ENCODE peak calls at places on chromosomes 12 and 14, in four cellular contexts. One of them, this sample, is unnamed.

GRCh38 chr14:49997991-49998390 is 105.1 kb downstream of the ARF6 start:
- DNase-seq in BJ: no peak
- DNase-seq in heart right ventricle: no peak
- DNase-seq in WTC11: no peak
- DNase-seq in this sample: no peak

GRCh38 chr14:94008234-94008633 is 11.1 kb downstream of the CCDC197 start:
- DNase-seq in WTC11: no peak
- DNase-seq in heart right ventricle: no peak
- DNase-seq in BJ: no peak
- DNase-seq in this sample: no peak

GRCh38 chr12:6092784-6093722 is 31.4 kb downstream of the VWF start:
- DNase-seq in WTC11: no peak
- DNase-seq in heart right ventricle: peak; percentile 33
- DNase-seq in BJ: peak; percentile 54
- DNase-seq in this sample: peak; percentile 85

GRCh38 chr14:74593241-74593985 is 18.6 kb downstream of the LTBP2 start:
- DNase-seq in heart right ventricle: no peak
- DNase-seq in BJ: no peak
- DNase-seq in WTC11: no peak
- DNase-seq in this sample: no peak

GRCh38 chr12:54401127-54401526 is 16.6 kb upstream of the ZNF385A start:
- DNase-seq in BJ: no peak
- DNase-seq in heart right ventricle: no peak
- DNase-seq in WTC11: no peak
- DNase-seq in this sample: no peak

GRCh38 chr12:74254784-74255183 is 282.9 kb upstream of the ATXN7L3B start:
- DNase-seq in BJ: no peak
- DNase-seq in WTC11: no peak
- DNase-seq in heart right ventricle: no peak
- DNase-seq in this sample: no peak

GRCh38 chr14:94768521-94769412 is 1.1 kb downstream of the GSC start:
- DNase-seq in WTC11: peak; percentile 44
- DNase-seq in heart right ventricle: no peak
- DNase-seq in BJ: no peak
- DNase-seq in this sample: no peak

GRCh38 chr14:105384041-105384557 is 14.2 kb upstream of the TEX22 start:
- DNase-seq in heart right ventricle: no peak
- DNase-seq in WTC11: no peak
- DNase-seq in BJ: no peak
- DNase-seq in this sample: no peak

GRCh38 chr14:29126361-29126760 is 359.8 kb downstream of the FOXG1 start:
- DNase-seq in WTC11: no peak
- DNase-seq in BJ: no peak
- DNase-seq in heart right ventricle: no peak
- DNase-seq in this sample: no peak

GRCh38 chr12:28771961-28772360 is 377.1 kb upstream of the FAR2 start:
- DNase-seq in BJ: no peak
- DNase-seq in heart right ventricle: no peak
- DNase-seq in WTC11: no peak
- DNase-seq in this sample: no peak

DNA sequence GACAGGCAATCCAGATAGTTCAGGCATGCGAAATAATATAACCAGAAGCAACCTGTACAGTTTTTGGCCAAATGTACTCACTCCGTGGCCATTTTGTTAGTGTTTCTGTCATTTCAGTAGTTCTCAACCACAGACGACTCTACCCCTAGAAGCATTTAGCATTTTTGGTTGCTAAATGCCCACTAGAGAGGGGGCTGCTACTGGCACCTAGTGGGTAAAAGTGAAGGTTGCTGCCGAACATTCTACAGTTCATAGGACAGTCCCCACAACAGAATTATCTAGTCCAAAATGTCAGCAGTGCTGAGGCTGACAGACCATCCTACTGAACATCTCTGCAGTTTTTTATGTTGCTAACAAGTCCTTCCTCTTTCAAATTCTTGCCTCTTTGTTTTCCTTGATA is 107.4 kb downstream of the TSHR start:
- DNase-seq in heart right ventricle: no peak
- DNase-seq in WTC11: peak; percentile 30
- DNase-seq in BJ: no peak
- DNase-seq in this sample: no peak
- TF ChIP-seq CTCF in heart right ventricle: peak; percentile 27
- TF ChIP-seq CTCF in WTC11: peak; percentile 35
- TF ChIP-seq CTCF in BJ: peak; percentile 12
- TF ChIP-seq CTCF in this sample: peak; percentile 56

GRCh38 chr12:93865751-93866150 is 188.6 kb downstream of the CRADD start:
- DNase-seq in BJ: no peak
- DNase-seq in heart right ventricle: no peak
- DNase-seq in WTC11: no peak
- DNase-seq in this sample: no peak

GRCh38 chr12:93875157-93875556 is 198.0 kb downstream of the CRADD start:
- DNase-seq in BJ: no peak
- DNase-seq in heart right ventricle: no peak
- DNase-seq in WTC11: no peak
- DNase-seq in this sample: no peak

GRCh38 chr12:93873561-93873960 is 196.4 kb downstream of the CRADD start:
- DNase-seq in BJ: no peak
- DNase-seq in WTC11: no peak
- DNase-seq in heart right ventricle: no peak
- DNase-seq in this sample: no peak

GRCh38 chr12:93868771-93869170 is 191.6 kb downstream of the CRADD start:
- DNase-seq in BJ: no peak
- DNase-seq in heart right ventricle: no peak
- DNase-seq in WTC11: no peak
- DNase-seq in this sample: no peak

DNA sequence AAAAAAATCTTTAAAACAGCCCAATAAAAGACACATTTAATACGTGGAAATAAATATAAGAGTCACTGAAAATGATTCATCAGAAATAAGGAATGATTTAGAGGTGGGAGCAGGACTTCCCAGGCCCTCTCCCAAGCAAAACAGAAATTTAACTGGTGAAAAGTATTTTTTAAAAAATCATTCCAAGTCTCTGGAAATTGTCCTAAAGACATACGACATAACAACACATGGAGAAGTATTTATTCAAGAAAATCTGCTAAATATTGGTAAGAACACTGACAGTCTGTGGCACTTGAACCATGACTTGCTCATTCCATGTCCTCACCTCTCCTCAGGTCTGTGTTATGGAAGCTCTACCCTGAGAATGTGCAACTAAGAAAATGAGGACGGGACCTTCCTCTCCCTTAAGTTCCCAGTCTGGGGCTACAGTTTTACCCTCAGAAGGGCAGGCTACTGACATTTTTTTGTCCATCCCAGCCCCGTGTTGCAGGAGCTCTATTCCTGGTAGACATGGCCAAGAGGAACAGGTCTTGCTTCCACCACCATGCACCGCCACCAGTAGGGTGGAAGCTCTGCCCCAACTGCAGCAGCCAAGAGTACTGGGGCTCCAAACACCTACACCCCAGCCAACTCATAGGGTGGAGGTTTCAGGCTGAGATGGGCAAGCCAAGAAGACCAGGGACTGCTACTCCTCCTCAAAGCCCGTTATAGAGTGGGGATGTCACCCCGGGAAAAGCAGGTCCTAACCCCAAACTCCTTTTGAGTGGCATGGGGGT is 193.0 kb downstream of the CRADD start:
- DNase-seq in heart right ventricle: no peak
- DNase-seq in WTC11: no peak
- DNase-seq in BJ: no peak
- DNase-seq in this sample: no peak
- TF ChIP-seq CTCF in heart right ventricle: no peak
- TF ChIP-seq CTCF in WTC11: no peak
- TF ChIP-seq CTCF in BJ: no peak
- TF ChIP-seq CTCF in this sample: no peak

GRCh38 chr14:61460063-61460462 is 138.7 kb downstream of the PRKCH start:
- DNase-seq in BJ: no peak
- DNase-seq in heart right ventricle: no peak
- DNase-seq in WTC11: no peak
- DNase-seq in this sample: no peak

GRCh38 chr14:61462566-61463195 is 141.3 kb downstream of the PRKCH start:
- DNase-seq in BJ: no peak
- DNase-seq in heart right ventricle: no peak
- DNase-seq in WTC11: no peak
- DNase-seq in this sample: no peak

GRCh38 chr14:61460853-61461611 is 139.7 kb downstream of the PRKCH start:
- DNase-seq in WTC11: no peak
- DNase-seq in BJ: no peak
- DNase-seq in heart right ventricle: no peak
- DNase-seq in this sample: no peak

GRCh38 chr14:61463664-61464063 is 142.3 kb downstream of the PRKCH start:
- DNase-seq in BJ: no peak
- DNase-seq in WTC11: no peak
- DNase-seq in heart right ventricle: no peak
- DNase-seq in this sample: no peak

DNA sequence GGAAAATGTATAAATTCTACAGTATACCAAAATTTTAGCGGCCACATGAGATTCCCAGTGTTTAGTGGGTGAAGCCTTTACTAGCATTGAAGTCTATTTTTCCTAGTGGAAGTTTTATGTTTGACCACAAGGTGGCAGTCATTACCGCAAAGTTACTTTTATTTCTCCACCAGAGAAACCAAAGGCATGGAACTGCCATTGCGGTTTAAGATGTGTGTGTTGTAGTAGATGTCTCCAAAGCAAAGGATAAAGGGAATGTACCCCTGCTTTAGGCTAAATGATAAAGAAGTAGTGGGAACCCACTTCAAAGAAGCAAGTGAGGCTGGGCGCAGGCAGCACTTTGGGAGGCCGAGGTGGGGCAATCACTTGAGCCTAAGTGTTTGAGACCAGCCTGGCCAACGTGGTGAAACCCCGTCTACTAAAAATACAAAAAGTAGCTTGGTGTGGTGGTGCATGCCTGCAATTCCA is 140.5 kb downstream of the PRKCH start:
- DNase-seq in WTC11: no peak
- DNase-seq in heart right ventricle: no peak
- DNase-seq in BJ: no peak
- DNase-seq in this sample: no peak
- TF ChIP-seq CTCF in WTC11: peak; percentile 68
- TF ChIP-seq CTCF in heart right ventricle: peak; percentile 83
- TF ChIP-seq CTCF in BJ: peak; percentile 48
- TF ChIP-seq CTCF in this sample: peak; percentile 80

DNA sequence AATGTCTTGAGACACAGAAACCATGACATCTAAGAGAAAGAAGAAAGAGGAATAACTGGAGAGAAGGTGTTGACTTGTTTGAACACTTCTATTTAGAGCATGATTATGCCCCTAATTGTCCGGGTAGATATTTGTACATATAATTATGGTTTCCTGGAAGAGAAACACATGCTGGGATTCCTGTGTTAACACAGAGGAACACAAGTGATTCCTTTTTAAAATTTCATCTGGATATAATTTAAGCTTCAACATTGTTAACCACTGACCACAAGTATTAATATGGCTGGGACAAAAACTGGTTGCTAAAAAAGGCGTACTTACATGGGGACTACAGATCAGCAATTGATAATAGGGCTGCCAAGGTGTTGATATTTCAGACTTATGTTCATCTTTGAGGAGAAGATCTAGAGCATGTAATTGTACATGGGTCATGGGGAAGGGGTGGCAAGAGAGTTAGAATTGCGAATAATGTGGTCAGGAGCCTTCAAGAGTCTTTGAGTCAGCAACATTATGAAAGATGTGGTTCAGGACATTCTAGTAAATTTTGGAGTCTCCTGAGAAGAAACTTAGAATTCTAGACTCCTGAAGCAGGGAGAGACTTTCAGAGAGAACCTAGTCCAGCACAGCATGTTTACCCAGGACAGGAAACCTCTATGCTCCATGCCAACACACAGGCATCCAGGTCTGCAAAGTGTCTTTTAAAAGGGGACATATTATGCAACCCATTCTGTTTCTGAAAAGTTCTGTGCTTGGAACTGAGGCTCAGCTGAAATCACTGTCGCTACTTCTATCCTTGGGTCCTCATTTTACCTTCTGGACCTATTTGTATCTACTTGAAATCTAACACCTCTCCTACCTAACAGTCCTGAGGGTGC is 56.5 kb downstream of the SLC38A1 start:
- DNase-seq in heart right ventricle: no peak
- DNase-seq in BJ: no peak
- DNase-seq in WTC11: no peak
- DNase-seq in this sample: no peak
- TF ChIP-seq CTCF in heart right ventricle: no peak
- TF ChIP-seq CTCF in BJ: no peak
- TF ChIP-seq CTCF in WTC11: no peak
- TF ChIP-seq CTCF in this sample: no peak

GRCh38 chr12:48818831-48819590 is 715 bp downstream of the CACNB3 start:
- DNase-seq in BJ: no peak
- DNase-seq in heart right ventricle: no peak
- DNase-seq in WTC11: peak; percentile 64
- DNase-seq in this sample: no peak
- TF ChIP-seq CTCF in BJ: peak; percentile 37
- TF ChIP-seq CTCF in heart right ventricle: no peak
- TF ChIP-seq CTCF in WTC11: no peak
- TF ChIP-seq CTCF in this sample: peak; percentile 26

DNA sequence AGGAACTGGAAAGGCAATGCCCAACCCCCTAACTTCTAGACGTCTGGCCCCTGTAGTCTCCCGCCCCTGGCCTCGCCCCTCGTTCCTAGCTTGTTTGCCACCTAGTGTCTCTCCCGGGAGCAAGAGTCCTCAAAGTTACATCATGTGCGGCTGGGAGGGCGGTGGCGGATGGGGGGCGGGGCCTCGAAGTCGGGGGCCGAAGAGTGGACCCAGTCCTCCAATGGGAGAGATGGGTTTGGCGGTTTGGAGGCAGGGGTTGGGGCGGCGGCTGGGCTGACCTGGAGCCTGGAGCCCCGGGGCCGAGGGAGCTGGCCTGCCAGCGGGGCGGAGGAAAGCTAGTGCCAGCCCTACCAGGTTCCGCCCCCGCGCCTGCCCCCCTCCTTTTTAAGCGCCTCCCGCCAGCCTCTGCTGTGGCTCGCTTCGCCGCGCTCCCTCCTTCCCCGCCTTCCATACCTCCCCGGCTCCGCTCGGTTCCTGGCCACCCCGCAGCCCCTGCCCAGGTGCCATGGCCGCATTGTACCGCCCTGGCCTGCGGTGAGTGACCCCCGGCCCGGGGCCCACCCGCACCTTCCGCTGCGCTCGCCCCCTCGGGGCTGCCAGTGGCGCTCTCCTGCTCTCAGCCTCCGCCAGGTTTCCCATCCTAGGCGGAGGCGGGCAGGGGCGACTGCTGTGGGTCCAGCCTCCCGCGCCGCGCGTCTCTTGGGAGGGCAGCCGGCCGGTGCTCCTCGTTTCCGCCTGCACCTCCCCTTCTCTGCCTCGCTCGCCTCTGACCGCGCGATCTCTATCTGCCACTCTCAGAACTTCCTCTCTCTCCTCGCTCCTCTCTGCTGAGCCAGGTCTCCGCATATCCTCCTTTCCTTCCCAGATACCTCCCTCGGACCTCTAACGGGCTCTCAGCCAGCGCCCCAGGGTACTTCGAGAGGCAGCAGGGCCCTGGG is at the start of gene PCK2:
- DNase-seq in WTC11: peak; percentile 98
- DNase-seq in BJ: peak; percentile 84
- DNase-seq in heart right ventricle: peak; percentile 90
- DNase-seq in this sample: no peak
- TF ChIP-seq CTCF in WTC11: no peak
- TF ChIP-seq CTCF in BJ: peak; percentile 21
- TF ChIP-seq CTCF in heart right ventricle: no peak
- TF ChIP-seq CTCF in this sample: peak; percentile 24

This sample was measured in epithelial cell of proximal tubule.